ENCODE peak calls at places on chromosomes 5 and 9, in five cellular contexts. E is H1, R is mesendoderm, W is H9, L is neuronal stem cell. I is an unnamed sample.

GRCh38 chr9:132808645-132809044 is 69.4 kb downstream of the AK8 start:
- DNase-seq in R (no peak), L (no peak), W (no peak), E (no peak), I (no peak)

GRCh38 chr9:113155911-113156559 is 5.2 kb downstream of the SLC31A2 start:
- DNase-seq in L (no peak), W (no peak), E (no peak), R (no peak), I (no peak)

GRCh38 chr5:111829701-111830100 is 72.7 kb upstream of the NREP start:
- DNase-seq in W (no peak), R (no peak), L (no peak), E (no peak), I (peak; percentile 77)

GRCh38 chr9:132404228-132404881 is 2.3 kb downstream of the TTF1 start:
- DNase-seq in L (no peak), R (no peak), E (no peak), W (no peak), I (no peak)

GRCh38 chr5:166262395-166262794 is 2029.0 kb upstream of the WWC1 start:
- DNase-seq in W (no peak), L (no peak), E (no peak), R (no peak), I (no peak)

GRCh38 chr9:37953775-37954437 is 50.0 kb upstream of the SLC25A51 start:
- DNase-seq in E (no peak), R (peak; percentile 56), W (no peak), L (no peak), I (peak; percentile 100)

GRCh38 chr9:107425110-107426025 is 64.2 kb downstream of the KLF4 start:
- DNase-seq in R (peak; percentile 81), W (peak; percentile 85), L (peak; percentile 56), E (peak; percentile 54), I (peak; percentile 19)

GRCh38 chr5:143016777-143017374 is 246.7 kb downstream of the ARHGAP26 start:
- DNase-seq in W (no peak), L (no peak), R (peak; percentile 55), E (no peak), I (peak; percentile 75)

GRCh38 chr5:69238760-69239251 is 4.1 kb downstream of the CDK7 start:
- DNase-seq in E (no peak), R (no peak), W (no peak), L (no peak), I (peak; percentile 96)

GRCh38 chr9:123326662-123327093 is 29.3 kb upstream of the CRB2 start:
- DNase-seq in L (no peak), R (peak; percentile 79), E (no peak), W (peak; percentile 59), I (no peak)

GRCh38 chr5:132485641-132486317 is 4.8 kb downstream of the IRF1 start:
- DNase-seq in R (no peak), W (no peak), L (no peak), E (no peak), I (no peak)

GRCh38 chr9:2826291-2826690 is 17.6 kb downstream of the PUM3 start:
- DNase-seq in W (no peak), L (no peak), E (no peak), R (no peak), I (no peak)

GRCh38 chr9:84557751-84558150 is 111.8 kb upstream of the NTRK2 start:
- DNase-seq in R (no peak), L (no peak), W (no peak), E (no peak), I (no peak)

GRCh38 chr9:15977438-15977837 is 424.6 kb downstream of the CCDC171 start:
- DNase-seq in L (no peak), E (no peak), R (no peak), W (no peak), I (no peak)

GRCh38 chr9:116646661-116647514 is 40.2 kb upstream of the TRIM32 start:
- DNase-seq in L (peak; percentile 23), E (no peak), W (no peak), R (peak; percentile 68), I (peak; percentile 61)

GRCh38 chr5:128673411-128673957 is 135.4 kb upstream of the FBN2 start:
- DNase-seq in W (no peak), L (no peak), E (no peak), R (no peak), I (no peak)

GRCh38 chr5:53151713-53152458 is 42.3 kb upstream of the MOCS2 start:
- DNase-seq in R (peak; percentile 3), W (no peak), L (no peak), E (no peak), I (peak; percentile 93)

GRCh38 chr5:88279584-88279983 is 10.9 kb upstream of the TMEM161B start:
- DNase-seq in E (no peak), W (no peak), R (no peak), L (no peak), I (peak; percentile 2)

GRCh38 chr9:5629312-5630037 is 568 bp downstream of the RIC1 start:
- DNase-seq in E (no peak), W (peak; percentile 39), L (peak; percentile 17), R (peak; percentile 63), I (no peak)

GRCh38 chr9:115158666-115159481 is 40.9 kb upstream of the TNC start:
- DNase-seq in E (no peak), L (no peak), R (no peak), W (no peak), I (peak; percentile 78)

GRCh38 chr5:43110606-43111170 is 10.0 kb upstream of the ZNF131 start:
- DNase-seq in W (peak; percentile 59), R (peak; percentile 53), L (no peak), E (no peak), I (no peak)

GRCh38 chr5:111493031-111493430 is 19.3 kb downstream of the STARD4 start:
- DNase-seq in W (no peak), E (no peak), R (no peak), L (no peak), I (no peak)

GRCh38 chr9:108442604-108443277 is 413.0 kb downstream of the ACTL7B start:
- DNase-seq in W (no peak), E (no peak), L (no peak), R (no peak), I (peak; percentile 17)

GRCh38 chr9:81374459-81374858 is 314.9 kb downstream of the TLE1 start:
- DNase-seq in E (no peak), L (no peak), R (no peak), W (no peak), I (no peak)

GRCh38 chr9:81373294-81373693 is 316.1 kb downstream of the TLE1 start:
- DNase-seq in R (no peak), W (no peak), L (no peak), E (no peak), I (no peak)

GRCh38 chr9:81374881-81375280 is 314.5 kb downstream of the TLE1 start:
- DNase-seq in E (no peak), L (no peak), W (no peak), R (peak; percentile 60), I (peak; percentile 40)

GRCh38 chr9:81377310-81377709 is 312.0 kb downstream of the TLE1 start:
- DNase-seq in W (no peak), E (no peak), R (no peak), L (no peak), I (no peak)

GRCh38 chr9:81375461-81376100 is 313.8 kb downstream of the TLE1 start:
- DNase-seq in L (no peak), W (no peak), R (peak; percentile 81), E (no peak), I (peak; percentile 21)
- H4K8ac ChIP-seq in L (no peak overlapping the region), W (no peak overlapping the region), R (no peak overlapping the region), E (no peak overlapping the region), I (no peak overlapping the region)

DNA sequence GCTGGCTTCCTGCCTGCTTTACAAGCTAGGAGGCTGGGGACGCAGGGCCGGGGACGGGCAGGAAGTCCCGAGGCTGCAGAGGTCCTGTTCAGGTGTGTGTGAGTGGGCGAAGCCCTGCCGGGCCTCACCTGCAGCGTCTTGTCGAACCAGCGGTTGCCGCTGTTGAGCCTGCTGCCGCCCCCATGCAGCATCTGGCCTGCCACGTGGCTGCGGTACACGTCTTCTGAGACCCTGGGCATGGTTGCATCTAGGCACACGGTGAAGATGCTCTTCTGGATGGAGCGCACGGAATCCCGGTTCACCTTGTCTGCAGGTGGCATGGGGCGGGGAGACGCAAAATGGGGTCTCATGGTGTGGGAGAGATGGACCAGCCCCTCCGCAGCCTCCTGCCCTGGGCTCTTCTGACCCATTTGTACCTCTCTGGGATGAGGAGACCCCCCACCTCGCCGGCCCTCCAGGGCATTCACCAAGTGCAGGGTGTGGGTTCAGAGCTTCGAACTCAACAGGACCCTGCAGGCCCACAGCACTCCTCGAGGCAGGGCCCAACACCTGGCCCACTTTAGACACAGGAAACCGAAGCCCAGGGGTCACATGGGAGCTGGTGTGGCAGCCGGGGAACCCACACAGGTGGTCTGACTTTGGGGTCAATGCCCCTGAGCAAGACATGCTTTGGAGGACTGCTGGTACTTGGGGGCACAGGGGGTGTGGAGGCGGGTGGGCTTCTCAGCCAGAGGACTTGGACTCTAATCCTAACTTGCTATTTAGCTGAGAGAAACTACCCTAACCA is 10.0 kb downstream of the CRAT start:
- DNase-seq in W (peak; percentile 70), L (no peak), R (peak; percentile 61), E (no peak), I (no peak)
- H4K8ac ChIP-seq in W (no peak overlapping the region), L (no peak overlapping the region), R (no peak overlapping the region), E (peak overlapping the region; percentile 83), I (no peak overlapping the region)

DNA sequence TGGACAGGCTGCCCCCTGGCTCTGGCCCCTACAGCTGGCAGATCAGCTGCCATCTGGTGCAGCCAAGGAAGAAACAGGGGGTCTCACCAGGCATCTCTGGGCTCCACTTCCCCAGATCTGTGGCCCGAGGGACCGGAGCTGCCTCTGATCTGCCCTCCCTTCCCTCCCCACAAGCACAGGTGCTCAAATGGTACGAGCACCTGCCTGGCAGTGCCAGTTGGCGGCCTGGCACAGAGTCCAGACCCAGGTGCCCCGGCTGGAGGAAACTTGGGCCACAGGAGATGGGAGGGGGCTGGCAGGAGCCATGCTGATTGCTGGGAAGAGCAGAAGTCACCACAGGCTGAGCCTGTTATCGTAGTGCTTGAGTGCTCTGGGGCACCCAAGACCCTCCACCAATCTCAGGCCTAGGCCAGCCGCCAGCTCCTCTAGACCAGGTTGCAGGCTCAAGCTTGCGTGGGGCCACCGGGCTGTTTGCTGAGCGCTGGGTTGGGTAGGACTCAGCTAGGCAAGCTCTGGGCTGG is 5.0 kb upstream of the CAMK2A start:
- DNase-seq in R (no peak), L (no peak), E (no peak), W (no peak), I (no peak)
- H4K8ac ChIP-seq in R (no peak overlapping the region), L (no peak overlapping the region), E (no peak overlapping the region), W (no peak overlapping the region), I (peak overlapping the region; percentile 63)

GRCh38 chr5:168471785-168472184 is 14.5 kb upstream of the RARS1 start:
- DNase-seq in L (no peak), W (no peak), E (no peak), R (no peak), I (peak; percentile 59)

GRCh38 chr5:168468836-168469235 is 17.4 kb upstream of the RARS1 start:
- DNase-seq in R (no peak), W (no peak), E (no peak), L (no peak), I (peak; percentile 93)

GRCh38 chr5:168467755-168468280 is 18.5 kb upstream of the RARS1 start:
- DNase-seq in R (no peak), W (no peak), L (no peak), E (no peak), I (no peak)

GRCh38 chr5:168477060-168477459 is 9.2 kb upstream of the RARS1 start:
- DNase-seq in L (no peak), R (peak; percentile 49), E (no peak), W (no peak), I (peak; percentile 78)

DNA sequence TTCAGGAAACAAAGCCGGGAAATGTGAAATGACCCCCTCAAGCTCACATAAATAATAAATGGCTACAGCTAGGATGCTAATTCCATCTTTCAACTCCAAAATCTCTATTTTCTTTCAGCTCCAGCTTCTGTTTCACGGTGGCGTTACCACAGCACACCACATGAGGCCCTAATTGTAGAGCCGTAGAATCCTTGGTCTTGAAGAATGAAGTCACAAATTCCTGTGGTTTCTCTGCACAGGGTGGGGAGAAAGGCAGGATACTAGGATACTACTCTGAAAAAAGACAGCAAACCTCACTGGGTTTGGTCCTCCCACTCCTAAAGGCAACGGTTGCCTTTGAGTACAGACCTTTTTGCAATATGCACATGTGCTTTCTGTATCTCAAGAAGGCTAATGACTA is 13.9 kb upstream of the RARS1 start:
- DNase-seq in R (peak; percentile 83), W (no peak), L (no peak), E (no peak), I (peak; percentile 96)
- H4K8ac ChIP-seq in R (no peak overlapping the region), W (no peak overlapping the region), L (no peak overlapping the region), E (no peak overlapping the region), I (peak overlapping the region; percentile 83)

I was measured in IMR-90.